ENCODE peak calls at places on chromosomes 13 and 19, in five cellular contexts. One of them, this sample, is unnamed.

GRCh38 chr19:45553464-45553863 is 31.1 kb downstream of the OPA3 start:
- DNase-seq in AG04449: no peak
- DNase-seq in GM12865: no peak
- DNase-seq in heart right ventricle: no peak
- DNase-seq in fibroblast of pulmonary artery: no peak
- DNase-seq in this sample: peak; percentile 79

GRCh38 chr13:33682020-33682564 is 135.9 kb upstream of the RFC3 start:
- DNase-seq in AG04449: no peak
- DNase-seq in heart right ventricle: no peak
- DNase-seq in GM12865: no peak
- DNase-seq in fibroblast of pulmonary artery: no peak
- DNase-seq in this sample: no peak

GRCh38 chr13:59774511-59774911 is 389.2 kb downstream of the DIAPH3 start:
- DNase-seq in GM12865: no peak
- DNase-seq in heart right ventricle: no peak
- DNase-seq in fibroblast of pulmonary artery: peak; percentile 63
- DNase-seq in AG04449: peak; percentile 63
- DNase-seq in this sample: no peak

GRCh38 chr13:20221772-20222171 is 10.3 kb downstream of the GJB6 start:
- DNase-seq in fibroblast of pulmonary artery: no peak
- DNase-seq in heart right ventricle: no peak
- DNase-seq in AG04449: no peak
- DNase-seq in GM12865: no peak
- DNase-seq in this sample: no peak

GRCh38 chr13:48600374-48601364 is 53.1 kb upstream of the CYSLTR2 start:
- DNase-seq in AG04449: no peak
- DNase-seq in heart right ventricle: no peak
- DNase-seq in GM12865: no peak
- DNase-seq in fibroblast of pulmonary artery: peak; percentile 98
- DNase-seq in this sample: no peak

GRCh38 chr19:47376589-47377144 is 27.6 kb downstream of the DHX34 start:
- DNase-seq in GM12865: no peak
- DNase-seq in heart right ventricle: no peak
- DNase-seq in AG04449: no peak
- DNase-seq in fibroblast of pulmonary artery: no peak
- DNase-seq in this sample: no peak

GRCh38 chr13:94312511-94313191 is 166.8 kb downstream of the DCT start:
- DNase-seq in GM12865: peak; percentile 85
- DNase-seq in fibroblast of pulmonary artery: no peak
- DNase-seq in AG04449: no peak
- DNase-seq in heart right ventricle: no peak
- DNase-seq in this sample: no peak

GRCh38 chr13:52353116-52353718 is 52.8 kb downstream of the THSD1 start:
- DNase-seq in AG04449: no peak
- DNase-seq in fibroblast of pulmonary artery: peak; percentile 52
- DNase-seq in GM12865: no peak
- DNase-seq in heart right ventricle: no peak
- DNase-seq in this sample: no peak

GRCh38 chr19:16522559-16523377 is 19.5 kb downstream of the CHERP start:
- DNase-seq in AG04449: no peak
- DNase-seq in fibroblast of pulmonary artery: no peak
- DNase-seq in GM12865: no peak
- DNase-seq in heart right ventricle: no peak
- DNase-seq in this sample: no peak

GRCh38 chr19:10797078-10797477 is 38.9 kb downstream of the TMED1 start:
- DNase-seq in fibroblast of pulmonary artery: no peak
- DNase-seq in heart right ventricle: no peak
- DNase-seq in AG04449: no peak
- DNase-seq in GM12865: no peak
- DNase-seq in this sample: no peak

GRCh38 chr19:23887642-23888041 is 27.0 kb upstream of the ZNF726 start:
- DNase-seq in GM12865: no peak
- DNase-seq in fibroblast of pulmonary artery: no peak
- DNase-seq in heart right ventricle: no peak
- DNase-seq in AG04449: no peak
- DNase-seq in this sample: no peak

GRCh38 chr13:32150794-32151193 is 119.2 kb downstream of the FRY start:
- DNase-seq in AG04449: no peak
- DNase-seq in heart right ventricle: peak; percentile 73
- DNase-seq in GM12865: no peak
- DNase-seq in fibroblast of pulmonary artery: peak; percentile 75
- DNase-seq in this sample: no peak

GRCh38 chr13:45219123-45219891 is 18.5 kb upstream of the KCTD4 start:
- DNase-seq in AG04449: no peak
- DNase-seq in GM12865: no peak
- DNase-seq in heart right ventricle: no peak
- DNase-seq in fibroblast of pulmonary artery: no peak
- DNase-seq in this sample: no peak

GRCh38 chr19:35466259-35466658 is 18.2 kb downstream of the FFAR2 start:
- DNase-seq in GM12865: no peak
- DNase-seq in fibroblast of pulmonary artery: no peak
- DNase-seq in AG04449: no peak
- DNase-seq in heart right ventricle: no peak
- DNase-seq in this sample: no peak

GRCh38 chr13:108033800-108034707 is 181.3 kb downstream of the LIG4 start:
- DNase-seq in heart right ventricle: no peak
- DNase-seq in GM12865: no peak
- DNase-seq in AG04449: no peak
- DNase-seq in fibroblast of pulmonary artery: peak; percentile 4
- DNase-seq in this sample: no peak

GRCh38 chr13:39037410-39037879 is 444 bp downstream of the PROSER1 start:
- DNase-seq in GM12865: no peak
- DNase-seq in fibroblast of pulmonary artery: no peak
- DNase-seq in AG04449: no peak
- DNase-seq in heart right ventricle: no peak
- DNase-seq in this sample: no peak

GRCh38 chr13:50153401-50153800 is 138.2 kb downstream of the KCNRG start:
- DNase-seq in fibroblast of pulmonary artery: no peak
- DNase-seq in AG04449: no peak
- DNase-seq in heart right ventricle: no peak
- DNase-seq in GM12865: no peak
- DNase-seq in this sample: no peak

GRCh38 chr13:75931116-75931515 is 295.0 kb downstream of the LMO7 start:
- DNase-seq in fibroblast of pulmonary artery: no peak
- DNase-seq in AG04449: peak; percentile 26
- DNase-seq in heart right ventricle: no peak
- DNase-seq in GM12865: no peak
- DNase-seq in this sample: no peak

GRCh38 chr19:39140594-39140993 is 15.0 kb downstream of the PAK4 start:
- DNase-seq in fibroblast of pulmonary artery: no peak
- DNase-seq in GM12865: no peak
- DNase-seq in heart right ventricle: no peak
- DNase-seq in AG04449: no peak
- DNase-seq in this sample: no peak

GRCh38 chr19:46607441-46607841 is 6.3 kb downstream of the CALM3 start:
- DNase-seq in AG04449: no peak
- DNase-seq in fibroblast of pulmonary artery: no peak
- DNase-seq in heart right ventricle: no peak
- DNase-seq in GM12865: no peak
- DNase-seq in this sample: peak; percentile 5

GRCh38 chr19:38392707-38393308 is 4.3 kb downstream of the SPRED3 start:
- DNase-seq in GM12865: no peak
- DNase-seq in heart right ventricle: no peak
- DNase-seq in AG04449: no peak
- DNase-seq in fibroblast of pulmonary artery: peak; percentile 51
- DNase-seq in this sample: no peak

GRCh38 chr13:76245216-76245615 is 609.1 kb downstream of the LMO7 start:
- DNase-seq in AG04449: no peak
- DNase-seq in fibroblast of pulmonary artery: no peak
- DNase-seq in GM12865: no peak
- DNase-seq in heart right ventricle: no peak
- DNase-seq in this sample: no peak

GRCh38 chr13:112855859-112856258 is 113.2 kb upstream of the MCF2L start:
- DNase-seq in AG04449: no peak
- DNase-seq in GM12865: no peak
- DNase-seq in heart right ventricle: no peak
- DNase-seq in fibroblast of pulmonary artery: no peak
- DNase-seq in this sample: no peak

GRCh38 chr19:33316521-33317284 is 14.4 kb upstream of the CEBPA start:
- DNase-seq in fibroblast of pulmonary artery: no peak
- DNase-seq in AG04449: no peak
- DNase-seq in heart right ventricle: no peak
- DNase-seq in GM12865: no peak
- DNase-seq in this sample: no peak

GRCh38 chr13:53821632-53822031 is 793.0 kb downstream of the OLFM4 start:
- DNase-seq in fibroblast of pulmonary artery: no peak
- DNase-seq in GM12865: no peak
- DNase-seq in heart right ventricle: no peak
- DNase-seq in AG04449: no peak
- DNase-seq in this sample: no peak

GRCh38 chr19:3849787-3850186 is 19.1 kb downstream of the ZFR2 start:
- DNase-seq in fibroblast of pulmonary artery: no peak
- DNase-seq in AG04449: no peak
- DNase-seq in heart right ventricle: no peak
- DNase-seq in GM12865: no peak
- DNase-seq in this sample: no peak

GRCh38 chr19:3852177-3852511 is 16.7 kb downstream of the ZFR2 start:
- DNase-seq in heart right ventricle: no peak
- DNase-seq in GM12865: no peak
- DNase-seq in AG04449: no peak
- DNase-seq in fibroblast of pulmonary artery: no peak
- DNase-seq in this sample: no peak

GRCh38 chr19:3852614-3853254 is 16.1 kb downstream of the ZFR2 start:
- DNase-seq in heart right ventricle: no peak
- DNase-seq in GM12865: peak; percentile 46
- DNase-seq in AG04449: peak; percentile 17
- DNase-seq in fibroblast of pulmonary artery: peak; percentile 82
- DNase-seq in this sample: peak; percentile 31

GRCh38 chr19:3850320-3850972 is 18.4 kb downstream of the ZFR2 start:
- DNase-seq in GM12865: no peak
- DNase-seq in fibroblast of pulmonary artery: no peak
- DNase-seq in heart right ventricle: no peak
- DNase-seq in AG04449: no peak
- DNase-seq in this sample: no peak

DNA sequence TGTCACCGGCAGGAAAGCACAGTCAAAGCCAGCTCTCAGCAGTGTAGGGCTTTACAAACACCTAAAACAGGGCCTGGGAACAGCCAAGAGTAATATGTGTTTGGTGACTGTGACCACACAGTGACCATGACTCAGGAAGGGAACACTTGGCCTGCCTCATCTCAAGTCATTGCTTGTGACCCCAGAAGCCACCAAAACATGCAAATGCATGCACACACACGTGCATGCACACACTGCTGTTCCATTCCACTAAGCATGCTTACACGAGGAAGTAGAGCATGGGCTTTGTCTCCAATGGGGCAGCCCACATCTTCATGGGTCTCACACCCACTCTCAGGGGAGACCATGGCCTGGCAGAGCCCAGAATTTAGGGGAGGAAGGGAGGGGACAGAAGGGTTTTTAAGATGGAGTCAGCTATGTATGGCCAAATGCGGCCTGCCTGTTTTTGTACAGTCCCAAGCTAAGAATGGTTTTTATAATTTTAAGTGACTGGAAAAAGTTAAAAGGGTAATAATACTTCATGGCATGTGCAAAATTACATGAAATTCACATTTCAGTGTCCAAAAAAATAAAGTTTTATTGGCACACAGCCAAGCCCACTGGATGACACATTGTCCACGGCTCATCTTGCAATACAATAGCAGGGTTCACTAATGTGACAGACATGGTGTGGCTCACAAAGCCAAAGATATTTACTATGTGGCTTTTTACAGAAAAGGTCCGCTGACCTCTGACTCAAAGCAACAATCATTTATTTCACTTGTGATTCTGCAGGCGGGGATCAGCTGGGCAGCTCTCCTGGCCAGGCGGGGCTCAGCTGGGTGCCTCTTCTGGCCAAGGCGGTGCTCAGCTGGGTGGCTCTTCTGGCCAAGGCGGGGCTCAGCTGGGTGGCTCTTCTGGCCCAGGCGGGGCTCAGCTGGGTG is 17.3 kb downstream of the ZFR2 start:
- DNase-seq in heart right ventricle: no peak
- DNase-seq in GM12865: peak; percentile 50
- DNase-seq in AG04449: no peak
- DNase-seq in fibroblast of pulmonary artery: no peak
- DNase-seq in this sample: no peak
- TF ChIP-seq CTCF in heart right ventricle: no peak
- TF ChIP-seq CTCF in GM12865: no peak
- TF ChIP-seq CTCF in AG04449: no peak
- TF ChIP-seq CTCF in fibroblast of pulmonary artery: no peak
- TF ChIP-seq CTCF in this sample: no peak

GRCh38 chr13:103510007-103510406 is 443.8 kb upstream of the SLC10A2 start:
- DNase-seq in heart right ventricle: no peak
- DNase-seq in AG04449: no peak
- DNase-seq in fibroblast of pulmonary artery: no peak
- DNase-seq in GM12865: no peak
- DNase-seq in this sample: peak; percentile 11
- TF ChIP-seq CTCF in heart right ventricle: no peak
- TF ChIP-seq CTCF in AG04449: no peak
- TF ChIP-seq CTCF in fibroblast of pulmonary artery: no peak
- TF ChIP-seq CTCF in GM12865: no peak
- TF ChIP-seq CTCF in this sample: peak; percentile 31

DNA sequence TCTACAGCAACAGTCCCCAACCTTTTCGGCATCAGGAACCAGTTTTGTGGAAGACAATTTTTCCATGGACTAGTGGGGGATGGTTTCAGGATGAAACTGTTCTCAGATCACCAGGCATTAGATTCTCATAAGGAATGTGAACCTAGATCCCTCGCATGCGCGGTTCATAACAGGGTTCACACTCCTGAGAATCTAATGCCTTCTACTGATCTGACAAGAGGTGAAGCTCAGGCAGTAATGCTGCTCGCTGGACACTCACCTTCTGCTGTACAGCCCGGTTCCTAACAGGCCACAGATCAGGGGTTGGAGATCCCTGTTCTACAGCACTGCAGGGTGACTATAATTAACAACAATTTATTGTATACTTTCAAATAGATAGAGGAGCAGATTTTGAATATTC is 21.9 kb downstream of the USP12 start:
- DNase-seq in GM12865: no peak
- DNase-seq in heart right ventricle: no peak
- DNase-seq in AG04449: no peak
- DNase-seq in fibroblast of pulmonary artery: no peak
- DNase-seq in this sample: no peak
- TF ChIP-seq CTCF in GM12865: no peak
- TF ChIP-seq CTCF in heart right ventricle: no peak
- TF ChIP-seq CTCF in AG04449: no peak
- TF ChIP-seq CTCF in fibroblast of pulmonary artery: no peak
- TF ChIP-seq CTCF in this sample: no peak

DNA sequence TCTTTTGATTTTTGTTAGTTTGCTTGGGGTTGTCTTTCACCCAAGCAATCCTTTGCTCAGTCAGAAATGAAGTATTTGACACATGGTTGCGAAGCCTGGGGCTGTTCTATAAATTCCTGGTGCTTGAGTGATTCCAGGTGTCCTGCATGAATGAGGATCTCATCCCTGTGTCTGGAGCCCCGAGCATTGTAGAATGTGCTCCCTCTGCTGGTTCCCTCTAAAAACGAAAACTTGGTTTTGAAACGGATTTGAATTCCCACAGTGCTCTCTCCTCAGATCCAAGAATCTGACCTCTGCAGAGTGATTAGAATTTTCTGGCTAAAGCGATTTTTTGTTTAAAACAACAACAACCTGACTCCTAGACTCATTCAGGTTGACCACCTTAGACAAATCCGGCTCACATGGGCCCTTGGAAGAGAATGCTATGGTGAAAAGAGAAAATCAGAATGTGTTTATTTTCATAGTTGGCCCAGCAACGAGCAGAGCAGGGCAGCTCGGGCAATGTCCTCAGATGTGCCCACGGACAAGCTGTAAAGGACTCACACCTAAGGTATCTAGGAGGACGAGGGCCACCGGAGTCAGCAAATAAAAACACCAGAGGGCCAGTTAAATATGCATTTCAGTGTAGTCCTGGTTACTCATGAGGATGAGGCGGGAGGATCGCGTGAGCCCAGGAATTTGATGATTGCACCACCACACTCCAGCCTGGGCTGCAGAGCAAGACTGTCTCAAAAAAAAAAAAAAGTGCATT is 8.7 kb upstream of the ATP12A start:
- DNase-seq in GM12865: peak; percentile 47
- DNase-seq in heart right ventricle: no peak
- DNase-seq in fibroblast of pulmonary artery: peak; percentile 78
- DNase-seq in AG04449: peak; percentile 65
- DNase-seq in this sample: peak; percentile 35
- TF ChIP-seq CTCF in GM12865: peak; percentile 55
- TF ChIP-seq CTCF in heart right ventricle: peak; percentile 60
- TF ChIP-seq CTCF in fibroblast of pulmonary artery: peak; percentile 85
- TF ChIP-seq CTCF in AG04449: peak; percentile 72
- TF ChIP-seq CTCF in this sample: no peak

This sample was measured in WTC11.